ENCODE peak calls at places on chromosome 4, in nine cellular contexts. One of them, this sample, is unnamed.

GRCh38 chr4:64857815-64858214 is 448.6 kb upstream of the TECRL start:
- DNase-seq in stimulated activated CD4-positive, alpha-beta T cell treated with anti-CD3 and anti-CD28 coated beads, Interleukin-2, amount 100 ng/mL, for 24 hours: no peak
- DNase-seq in activated CD8-positive, alpha-beta memory T cell treated with anti-CD3 and anti-CD28 coated beads for 1 hour: no peak
- DNase-seq in iPS DF 6.9: peak
- DNase-seq in NCI-H1092: no peak
- DNase-seq in ovary: no peak
- DNase-seq in A549: no peak
- DNase-seq in A172: no peak
- DNase-seq in cardiac muscle cell: no peak
- DNase-seq in this sample: no peak

GRCh38 chr4:48015678-48016077 is 803 bp downstream of the CNGA1 start:
- DNase-seq in stimulated activated CD4-positive, alpha-beta T cell treated with anti-CD3 and anti-CD28 coated beads, Interleukin-2, amount 100 ng/mL, for 24 hours: no peak
- DNase-seq in activated CD8-positive, alpha-beta memory T cell treated with anti-CD3 and anti-CD28 coated beads for 1 hour: no peak
- DNase-seq in iPS DF 6.9: no peak
- DNase-seq in NCI-H1092: no peak
- DNase-seq in ovary: no peak
- DNase-seq in A549: no peak
- DNase-seq in A172: no peak
- DNase-seq in cardiac muscle cell: no peak
- DNase-seq in this sample: no peak

GRCh38 chr4:169663894-169664293 is 43.5 kb downstream of the CLCN3 start:
- DNase-seq in stimulated activated CD4-positive, alpha-beta T cell treated with anti-CD3 and anti-CD28 coated beads, Interleukin-2, amount 100 ng/mL, for 24 hours: no peak
- DNase-seq in activated CD8-positive, alpha-beta memory T cell treated with anti-CD3 and anti-CD28 coated beads for 1 hour: no peak
- DNase-seq in iPS DF 6.9: no peak
- DNase-seq in NCI-H1092: no peak
- DNase-seq in ovary: no peak
- DNase-seq in A549: no peak
- DNase-seq in A172: peak
- DNase-seq in cardiac muscle cell: peak
- DNase-seq in this sample: peak

GRCh38 chr4:140688711-140689598 is 67.2 kb downstream of the TBC1D9 start:
- DNase-seq in stimulated activated CD4-positive, alpha-beta T cell treated with anti-CD3 and anti-CD28 coated beads, Interleukin-2, amount 100 ng/mL, for 24 hours: no peak
- DNase-seq in activated CD8-positive, alpha-beta memory T cell treated with anti-CD3 and anti-CD28 coated beads for 1 hour: no peak
- DNase-seq in iPS DF 6.9: no peak
- DNase-seq in NCI-H1092: no peak
- DNase-seq in ovary: no peak
- DNase-seq in A549: no peak
- DNase-seq in A172: no peak
- DNase-seq in cardiac muscle cell: peak
- DNase-seq in this sample: no peak

GRCh38 chr4:122309988-122310626 is 68.7 kb upstream of the ADAD1 start:
- DNase-seq in stimulated activated CD4-positive, alpha-beta T cell treated with anti-CD3 and anti-CD28 coated beads, Interleukin-2, amount 100 ng/mL, for 24 hours: no peak
- DNase-seq in activated CD8-positive, alpha-beta memory T cell treated with anti-CD3 and anti-CD28 coated beads for 1 hour: no peak
- DNase-seq in iPS DF 6.9: no peak
- DNase-seq in NCI-H1092: no peak
- DNase-seq in ovary: no peak
- DNase-seq in A549: peak
- DNase-seq in A172: no peak
- DNase-seq in cardiac muscle cell: peak
- DNase-seq in this sample: no peak

GRCh38 chr4:102527695-102528094 is 26.5 kb downstream of the NFKB1 start:
- DNase-seq in stimulated activated CD4-positive, alpha-beta T cell treated with anti-CD3 and anti-CD28 coated beads, Interleukin-2, amount 100 ng/mL, for 24 hours: no peak
- DNase-seq in activated CD8-positive, alpha-beta memory T cell treated with anti-CD3 and anti-CD28 coated beads for 1 hour: no peak
- DNase-seq in iPS DF 6.9: no peak
- DNase-seq in NCI-H1092: no peak
- DNase-seq in ovary: no peak
- DNase-seq in A549: no peak
- DNase-seq in A172: no peak
- DNase-seq in cardiac muscle cell: no peak
- DNase-seq in this sample: no peak

GRCh38 chr4:176565044-176565443 is 227.7 kb downstream of the VEGFC start:
- DNase-seq in stimulated activated CD4-positive, alpha-beta T cell treated with anti-CD3 and anti-CD28 coated beads, Interleukin-2, amount 100 ng/mL, for 24 hours: no peak
- DNase-seq in activated CD8-positive, alpha-beta memory T cell treated with anti-CD3 and anti-CD28 coated beads for 1 hour: no peak
- DNase-seq in iPS DF 6.9: no peak
- DNase-seq in NCI-H1092: no peak
- DNase-seq in ovary: no peak
- DNase-seq in A549: no peak
- DNase-seq in A172: no peak
- DNase-seq in cardiac muscle cell: no peak
- DNase-seq in this sample: no peak

GRCh38 chr4:55980725-55981124 is 32.0 kb downstream of the CEP135 start:
- DNase-seq in stimulated activated CD4-positive, alpha-beta T cell treated with anti-CD3 and anti-CD28 coated beads, Interleukin-2, amount 100 ng/mL, for 24 hours: no peak
- DNase-seq in activated CD8-positive, alpha-beta memory T cell treated with anti-CD3 and anti-CD28 coated beads for 1 hour: no peak
- DNase-seq in iPS DF 6.9: no peak
- DNase-seq in NCI-H1092: no peak
- DNase-seq in ovary: no peak
- DNase-seq in A549: no peak
- DNase-seq in A172: no peak
- DNase-seq in cardiac muscle cell: no peak
- DNase-seq in this sample: no peak